ENCODE peak calls at places on chromosome 11, in four cellular contexts. F is coronary artery; K is stimulated activated CD4-positive, alpha-beta T cell treated with anti-CD3 and anti-CD28 coated beads, Interleukin-1b, Interleukin-23, amount 100 ng/mL, for 1 hour; J is hypothalamus. H is an unnamed sample.

GRCh38 chr11:46991391-46991790 is 54.8 kb downstream of the CSTPP1 start:
- DNase-seq in F (no peak), K (no peak), J (no peak), H (no peak)

GRCh38 chr11:100687630-100688395 is 725 bp downstream of the ARHGAP42 start:
- DNase-seq in F (peak; percentile 79), J (peak; percentile 21), K (no peak), H (peak; percentile 56)

GRCh38 chr11:113014262-113014661 is 53.0 kb downstream of the NCAM1 start:
- DNase-seq in F (no peak), J (no peak), K (no peak), H (no peak)

GRCh38 chr11:118894192-118894591 is 10.5 kb downstream of the CXCR5 start:
- DNase-seq in F (no peak), K (no peak), J (no peak), H (no peak)

GRCh38 chr11:108093128-108093904 is 28.1 kb upstream of the ACAT1 start:
- DNase-seq in K (no peak), F (no peak), J (no peak), H (no peak)

GRCh38 chr11:2366271-2366670 is 10.8 kb upstream of the CD81 start:
- DNase-seq in F (no peak), K (no peak), J (peak; percentile 56), H (no peak)

GRCh38 chr11:95767498-95767897 is 22.1 kb downstream of the FAM76B start:
- DNase-seq in J (no peak), K (no peak), F (no peak), H (no peak)

GRCh38 chr11:74926304-74927030 is 22.4 kb downstream of the XRRA1 start:
- DNase-seq in K (no peak), F (no peak), J (no peak), H (no peak)

GRCh38 chr11:110430267-110431211 is 791 bp downstream of the FDX1 start:
- DNase-seq in K (no peak), J (no peak), F (peak; percentile 74), H (peak; percentile 18)

H was measured in naive B cell.